ENCODE peak calls at places on chromosomes 16 and 17, in eight cellular contexts. A, C, J, W, F, N, P and E are unnamed samples.

GRCh38 chr16:240559-240958 is 5.9 kb downstream of the FAM234A start:
- DNase-seq in A (no peak), C (no peak), P (no peak), F (no peak), N (no peak), J (no peak), W (no peak), E (no peak)

GRCh38 chr17:2123467-2124251 is 68.8 kb downstream of the HIC1 start:
- DNase-seq in W (no peak), C (no peak), P (no peak), J (no peak), N (no peak), F (no peak), A (no peak), E (no peak)

GRCh38 chr17:27379863-27380533 is 76.2 kb upstream of the KSR1 start:
- DNase-seq in F (no peak), P (no peak), J (no peak), C (peak; percentile 77), A (no peak), W (no peak), N (peak; percentile 85), E (peak; percentile 25)

GRCh38 chr17:250487-251300 is 69.2 kb upstream of the DOC2B start:
- DNase-seq in F (no peak), J (no peak), W (no peak), N (peak; percentile 39), P (no peak), C (peak; percentile 19), A (no peak), E (no peak)

GRCh38 chr16:56510544-56510943 is 9.3 kb downstream of the BBS2 start:
- DNase-seq in C (no peak), J (no peak), P (no peak), N (no peak), A (no peak), W (no peak), F (no peak), E (no peak)

GRCh38 chr17:79154446-79154845 is 79.8 kb downstream of the ENGASE start:
- DNase-seq in W (no peak), J (no peak), P (no peak), A (no peak), C (peak; percentile 57), N (peak; percentile 73), F (no peak), E (no peak)

GRCh38 chr16:84088695-84089395 is 27.9 kb downstream of the MBTPS1 start:
- DNase-seq in N (no peak), W (peak; percentile 35), F (peak; percentile 54), C (no peak), A (no peak), J (peak; percentile 21), P (no peak), E (peak; percentile 61)

GRCh38 chr16:1379863-1380174 is 28.1 kb downstream of the GNPTG start:
- DNase-seq in A (no peak), C (no peak), P (no peak), F (no peak), N (no peak), W (no peak), J (no peak), E (no peak)

GRCh38 chr17:7477392-7478275 is 1.8 kb downstream of the ZBTB4 start:
- DNase-seq in J (no peak), N (peak; percentile 76), W (no peak), F (no peak), C (peak; percentile 77), P (no peak), A (no peak), E (peak; percentile 73)